ENCODE peak calls at places on chromosomes 7 and 10, in ten cellular contexts. V is KG1; R is fibroblast of the conjunctiva; J is GM04503; M is fibroblast of villous mesenchyme; W is ACHN; D is heart right ventricle; P is stimulated activated CD4-positive, alpha-beta T cell treated with anti-CD3 and anti-CD28 coated beads, Interleukin-2, amount 100 ng/mL, for 48 hours; T is T-helper 2 cell; S is activated CD4-positive, alpha-beta T cell treated with anti-CD3 and anti-CD28 coated beads for 24 hours. G is an unnamed sample.

GRCh38 chr10:51297438-51297837 is 223.2 kb downstream of the PRKG1 start:
- DNase-seq in R (no peak), T (no peak), D (no peak), V (no peak), S (no peak), W (no peak), J (no peak), M (peak; percentile 17), P (no peak), G (peak; percentile 57)

GRCh38 chr10:96588601-96589419 is 2.0 kb upstream of the TM9SF3 start:
- DNase-seq in M (no peak), W (peak; percentile 52), P (peak; percentile 19), T (no peak), J (no peak), V (no peak), R (no peak), D (no peak), S (no peak), G (no peak)

GRCh38 chr10:114520453-114520852 is 116.2 kb upstream of the AFAP1L2 start:
- DNase-seq in P (no peak), J (peak; percentile 44), T (no peak), S (no peak), W (no peak), V (no peak), M (peak; percentile 87), R (peak; percentile 49), D (no peak), G (peak; percentile 78)

GRCh38 chr7:46385662-46386309 is 464.7 kb upstream of the IGFBP3 start:
- DNase-seq in S (no peak), T (no peak), J (peak; percentile 98), P (no peak), M (peak; percentile 92), R (peak; percentile 55), D (no peak), V (no peak), W (no peak), G (peak; percentile 84)

GRCh38 chr10:1551636-1552338 is 185.5 kb downstream of the ADARB2 start:
- DNase-seq in S (no peak), W (no peak), P (no peak), M (no peak), V (no peak), D (no peak), R (no peak), T (no peak), J (no peak), G (no peak)

GRCh38 chr7:155371884-155372781 is 74.5 kb downstream of the INSIG1 start:
- DNase-seq in T (no peak), D (no peak), J (no peak), S (no peak), R (no peak), W (peak; percentile 54), P (no peak), M (no peak), V (no peak), G (no peak)

GRCh38 chr7:54705436-54705835 is 53.6 kb downstream of the SEC61G start:
- DNase-seq in T (no peak), V (no peak), M (peak; percentile 3), P (no peak), W (peak; percentile 95), S (no peak), D (no peak), R (peak; percentile 21), J (no peak), G (peak; percentile 38)

GRCh38 chr10:5665380-5666323 is 743 bp downstream of the ASB13 start:
- DNase-seq in V (peak; percentile 61), D (no peak), M (peak; percentile 19), J (no peak), R (no peak), T (no peak), S (no peak), P (peak; percentile 9), W (no peak), G (no peak)

GRCh38 chr10:114547466-114547865 is 110.6 kb downstream of the ABLIM1 start:
- DNase-seq in P (no peak), T (no peak), W (no peak), R (no peak), D (no peak), S (no peak), J (no peak), M (no peak), V (no peak), G (no peak)

GRCh38 chr10:60532691-60533468 is 143.2 kb upstream of the ANK3 start:
- DNase-seq in M (no peak), R (no peak), S (no peak), W (no peak), P (no peak), V (no peak), J (no peak), D (no peak), T (no peak), G (no peak)

GRCh38 chr10:124156524-124157225 is 63.3 kb upstream of the CHST15 start:
- DNase-seq in W (peak; percentile 42), S (no peak), P (no peak), J (no peak), D (no peak), R (no peak), T (no peak), V (no peak), M (no peak), G (no peak)

GRCh38 chr7:23336799-23337283 is 37.7 kb downstream of the MALSU1 start:
- DNase-seq in M (no peak), J (no peak), V (no peak), T (no peak), P (no peak), D (no peak), R (no peak), S (no peak), W (no peak), G (no peak)

GRCh38 chr10:80416401-80417098 is 8.2 kb downstream of the PRXL2A start:
- DNase-seq in T (no peak), R (peak; percentile 82), V (no peak), M (peak; percentile 68), J (no peak), P (no peak), W (no peak), S (no peak), D (peak; percentile 77), G (peak; percentile 95)

GRCh38 chr10:33800986-33801385 is 466.5 kb upstream of the NRP1 start:
- DNase-seq in S (no peak), J (no peak), M (no peak), R (no peak), W (no peak), P (no peak), T (no peak), D (no peak), V (no peak), G (no peak)

GRCh38 chr7:36262706-36263484 is 109.8 kb downstream of the EEPD1 start:
- DNase-seq in D (no peak), V (no peak), T (no peak), S (no peak), J (no peak), M (no peak), W (no peak), R (no peak), P (no peak), G (no peak)

GRCh38 chr10:131701131-131701947 is 199.5 kb upstream of the PPP2R2D start:
- DNase-seq in D (no peak), W (no peak), T (no peak), P (no peak), M (no peak), R (no peak), V (no peak), S (no peak), J (no peak), G (no peak)

GRCh38 chr10:132942101-132942739 is at the start of gene CFAP46:
- DNase-seq in S (no peak), D (peak; percentile 72), J (no peak), V (no peak), P (no peak), R (no peak), W (peak; percentile 72), T (no peak), M (peak; percentile 39), G (peak; percentile 53)

GRCh38 chr10:29715296-29715695 is 80.5 kb upstream of the SVIL start:
- DNase-seq in S (no peak), J (no peak), D (no peak), W (no peak), R (no peak), V (no peak), M (no peak), T (no peak), P (no peak), G (no peak)

GRCh38 chr10:33743429-33743857 is 409.0 kb upstream of the NRP1 start:
- DNase-seq in V (no peak), T (no peak), W (no peak), P (no peak), R (no peak), D (no peak), M (no peak), J (no peak), S (no peak), G (no peak)

GRCh38 chr7:149495785-149496641 is 1.6 kb downstream of the ZNF746 start:
- DNase-seq in P (no peak), T (no peak), V (no peak), W (peak; percentile 54), M (peak; percentile 84), S (no peak), R (peak; percentile 68), D (peak; percentile 78), J (no peak), G (peak; percentile 89)

GRCh38 chr7:155765458-155765857 is 46.8 kb downstream of the SHH start:
- DNase-seq in S (no peak), P (no peak), D (no peak), W (no peak), T (no peak), V (no peak), M (no peak), R (no peak), J (no peak), G (no peak)

GRCh38 chr7:16098585-16099179 is 322.7 kb downstream of the CRPPA start:
- DNase-seq in P (no peak), T (no peak), W (peak; percentile 30), J (no peak), M (peak; percentile 20), V (no peak), D (peak; percentile 24), R (no peak), S (no peak), G (peak; percentile 67)

GRCh38 chr7:108094933-108095710 is 35.0 kb downstream of the LAMB4 start:
- DNase-seq in S (no peak), W (peak; percentile 93), D (peak; percentile 20), J (peak; percentile 73), R (peak; percentile 92), T (no peak), V (no peak), P (no peak), M (peak; percentile 96), G (peak; percentile 94)